ENCODE peak calls at places on chromosomes 11 and 22, in seven cellular contexts. D, Y, Z, Q, F, B and U are unnamed samples.

GRCh38 chr11:129910360-129910759 is 15.0 kb upstream of the NFRKB start:
- DNase-seq in D (no peak), Y (peak; percentile 58), Z (no peak), Q (no peak), F (no peak), B (no peak), U (no peak)

GRCh38 chr11:120917536-120918239 is 106.2 kb upstream of the TBCEL start:
- DNase-seq in D (no peak), Y (no peak), Z (no peak), Q (no peak), F (no peak), B (no peak), U (no peak)

GRCh38 chr11:86069408-86070086 is 663 bp upstream of the PICALM start:
- DNase-seq in D (peak; percentile 30), Y (no peak), Z (peak; percentile 94), Q (no peak), F (no peak), B (peak; percentile 65), U (no peak)

GRCh38 chr11:123061403-123062157 is at the start of gene HSPA8:
- DNase-seq in D (peak; percentile 22), Y (peak; percentile 54), Z (peak; percentile 82), Q (peak; percentile 50), F (peak; percentile 63), B (peak; percentile 75), U (peak; percentile 61)

GRCh38 chr11:78698612-78699011 is 123.9 kb upstream of the NARS2 start:
- DNase-seq in D (no peak), Y (no peak), Z (no peak), Q (no peak), F (no peak), B (peak; percentile 10), U (no peak)

GRCh38 chr22:29833392-29833949 is 4.6 kb downstream of the ASCC2 start:
- DNase-seq in D (no peak), Y (no peak), Z (no peak), Q (no peak), F (no peak), B (no peak), U (no peak)

GRCh38 chr11:94315664-94316063 is 11.3 kb downstream of the IZUMO1R start:
- DNase-seq in D (no peak), Y (no peak), Z (no peak), Q (no peak), F (no peak), B (no peak), U (no peak)

GRCh38 chr22:39706406-39707150 is 136.0 kb downstream of the CACNA1I start:
- DNase-seq in D (no peak), Y (peak; percentile 70), Z (no peak), Q (no peak), F (no peak), B (no peak), U (peak; percentile 44)

GRCh38 chr11:76624515-76625379 is 45.8 kb downstream of the LRRC32 start:
- DNase-seq in D (no peak), Y (no peak), Z (no peak), Q (no peak), F (no peak), B (no peak), U (no peak)

GRCh38 chr11:33655842-33656600 is 44.6 kb downstream of the C11orf91 start:
- DNase-seq in D (no peak), Y (no peak), Z (no peak), Q (no peak), F (no peak), B (no peak), U (no peak)

GRCh38 chr11:12642040-12642439 is 32.2 kb upstream of the TEAD1 start:
- DNase-seq in D (no peak), Y (no peak), Z (no peak), Q (no peak), F (no peak), B (no peak), U (no peak)

GRCh38 chr22:26079009-26079408 is 90.3 kb upstream of the SEZ6L start:
- DNase-seq in D (no peak), Y (peak; percentile 58), Z (peak; percentile 5), Q (no peak), F (no peak), B (no peak), U (peak; percentile 20)

GRCh38 chr22:28958611-28959010 is 75.2 kb downstream of the ZNRF3 start:
- DNase-seq in D (no peak), Y (no peak), Z (no peak), Q (no peak), F (no peak), B (no peak), U (no peak)

GRCh38 chr11:130514316-130514715 is 65.9 kb downstream of the ADAMTS15 start:
- DNase-seq in D (no peak), Y (no peak), Z (no peak), Q (no peak), F (no peak), B (no peak), U (no peak)

GRCh38 chr11:18452927-18453326 is 2.7 kb upstream of the LDHAL6A start:
- DNase-seq in D (no peak), Y (no peak), Z (no peak), Q (no peak), F (no peak), B (no peak), U (no peak)

GRCh38 chr22:17910561-17911311 is 113.6 kb downstream of the MICAL3 start:
- DNase-seq in D (peak; percentile 60), Y (peak; percentile 71), Z (no peak), Q (peak; percentile 60), F (no peak), B (peak; percentile 50), U (peak; percentile 57)

GRCh38 chr11:105609832-105610781 is at the start of gene GRIA4:
- DNase-seq in D (peak; percentile 58), Y (peak; percentile 76), Z (no peak), Q (peak; percentile 64), F (no peak), B (peak; percentile 8), U (peak; percentile 74)

GRCh38 chr22:19669570-19669969 is 44.7 kb upstream of the SEPTIN5 start:
- DNase-seq in D (no peak), Y (no peak), Z (no peak), Q (no peak), F (no peak), B (no peak), U (no peak)

GRCh38 chr11:30889116-30889765 is 303.1 kb upstream of the MPPED2 start:
- DNase-seq in D (no peak), Y (no peak), Z (no peak), Q (no peak), F (no peak), B (no peak), U (no peak)

GRCh38 chr11:45102810-45103621 is 43.4 kb upstream of the PRDM11 start:
- DNase-seq in D (peak; percentile 71), Y (peak; percentile 82), Z (peak; percentile 91), Q (no peak), F (peak; percentile 52), B (peak; percentile 58), U (peak; percentile 71)

GRCh38 chr22:45001653-45002052 is 8.2 kb downstream of the PHF21B start:
- DNase-seq in D (no peak), Y (no peak), Z (no peak), Q (no peak), F (no peak), B (no peak), U (no peak)

GRCh38 chr11:2268911-2269600 is 1.3 kb downstream of the ASCL2 start:
- DNase-seq in D (no peak), Y (peak; percentile 73), Z (peak; percentile 95), Q (no peak), F (peak; percentile 63), B (peak; percentile 49), U (peak; percentile 55)

GRCh38 chr11:2579315-2580060 is 120.3 kb downstream of the KCNQ1OT1 start:
- DNase-seq in D (no peak), Y (peak; percentile 32), Z (no peak), Q (peak; percentile 21), F (peak; percentile 3), B (peak; percentile 1), U (peak; percentile 12)

DNA sequence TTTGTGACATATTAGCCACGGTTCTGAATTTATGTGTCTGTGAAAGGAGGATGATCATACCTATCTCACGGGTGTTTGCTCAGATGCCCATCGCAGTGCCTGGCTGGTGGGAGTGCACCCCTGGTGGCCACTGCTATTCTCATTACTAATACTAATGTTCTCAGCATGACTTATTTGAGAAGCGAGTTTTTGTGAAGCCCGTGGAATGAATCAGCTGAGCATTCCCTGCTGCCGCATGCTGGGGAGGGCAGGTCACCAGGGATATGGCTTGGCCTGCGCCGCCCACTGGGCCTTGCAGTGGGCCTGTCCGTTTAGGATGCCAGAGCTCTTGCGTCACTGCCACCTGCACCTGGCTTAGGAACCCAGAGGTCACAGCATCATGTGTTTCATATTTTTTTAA is 16.8 kb downstream of the CTTN start:
- DNase-seq in D (no peak), Y (no peak), Z (no peak), Q (no peak), F (no peak), B (peak; percentile 31), U (no peak)
- TF ChIP-seq CTCF in D (no peak), Y (peak; percentile 19), Z (peak; percentile 13), Q (peak; percentile 15), F (no peak), B (no peak), U (no peak)

DNA sequence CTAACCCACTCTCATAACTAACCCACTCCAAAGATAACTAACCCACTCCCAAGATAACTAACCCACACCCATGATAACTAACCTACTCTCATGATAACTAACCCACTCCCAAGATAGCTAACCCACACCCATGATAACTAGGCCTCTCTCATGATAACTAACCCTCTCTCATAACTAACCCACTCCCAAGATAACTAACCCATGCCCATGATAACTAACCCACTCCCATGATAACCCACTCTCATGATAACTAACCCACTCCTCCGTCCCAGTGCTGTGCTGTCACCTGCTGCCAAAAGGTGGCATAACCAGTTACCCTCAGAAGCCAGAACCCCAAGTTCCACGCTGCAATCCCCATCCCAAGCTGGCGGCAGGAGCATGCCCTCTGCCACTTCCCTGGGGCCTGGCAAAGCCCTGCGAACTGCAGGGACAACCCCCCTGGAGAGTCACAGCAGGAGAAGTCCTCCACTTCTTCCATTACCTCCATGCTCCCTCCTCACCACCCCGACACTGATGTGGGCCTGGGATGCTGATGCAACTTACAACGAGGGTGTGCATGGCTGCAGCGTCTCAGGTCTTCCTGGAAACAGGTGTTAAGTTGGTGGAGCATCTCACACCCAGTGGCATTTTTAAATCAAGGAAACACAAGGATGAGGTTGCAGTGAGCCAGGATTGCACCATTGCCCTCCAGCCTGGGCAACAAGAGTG is 30.8 kb upstream of the CELSR1 start:
- DNase-seq in D (no peak), Y (peak; percentile 10), Z (no peak), Q (no peak), F (no peak), B (no peak), U (no peak)
- TF ChIP-seq CTCF in D (no peak), Y (no peak), Z (no peak), Q (no peak), F (no peak), B (no peak), U (no peak)

GRCh38 chr22:46296257-46297150 is at the start of gene GTSE1:
- DNase-seq in D (peak; percentile 92), Y (peak; percentile 100), Z (peak; percentile 99), Q (peak; percentile 97), F (peak; percentile 97), B (peak; percentile 99), U (peak; percentile 96)
- TF ChIP-seq CTCF in D (no peak), Y (peak; percentile 29), Z (no peak), Q (peak; percentile 66), F (peak; percentile 29), B (peak; percentile 50), U (no peak)

DNA sequence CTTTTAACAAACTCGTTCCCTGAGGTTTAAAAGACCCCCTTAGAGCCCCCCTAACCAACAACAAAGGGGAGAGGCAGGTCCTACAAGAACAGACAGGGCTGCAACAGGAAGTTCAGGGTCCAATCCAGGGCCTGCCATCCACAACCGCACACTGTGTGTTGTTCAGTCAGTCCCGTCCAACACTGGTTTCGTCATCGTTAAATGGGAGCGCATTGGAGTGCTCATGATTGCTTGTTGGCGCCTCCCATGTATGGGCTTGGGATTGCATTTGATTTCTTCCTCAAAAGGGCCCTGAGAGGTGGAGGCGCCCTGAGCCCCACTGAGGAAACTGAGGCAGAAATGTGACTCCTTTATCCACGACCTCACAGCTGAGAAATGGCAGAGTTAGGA is 174.1 kb downstream of the MN1 start:
- DNase-seq in D (no peak), Y (no peak), Z (peak; percentile 69), Q (no peak), F (no peak), B (no peak), U (no peak)
- TF ChIP-seq CTCF in D (no peak), Y (peak; percentile 43), Z (peak; percentile 38), Q (no peak), F (no peak), B (no peak), U (no peak)